ENCODE peak calls at places on chromosome 19, in seven cellular contexts. One of them, this sample, is unnamed.

GRCh38 chr19:39870171-39870971 is 24.2 kb upstream of the FBL start:
- DNase-seq in HCEC 1CT: no peak
- DNase-seq in effector CD4-positive, alpha-beta T cell: no peak
- DNase-seq in astrocyte of the hippocampus: no peak
- DNase-seq in iPS-NIHi11: peak
- DNase-seq in left ventricle myocardium inferior: no peak
- DNase-seq in stimulated activated CD8-positive, alpha-beta memory T cell treated with anti-CD3 and anti-CD28 coated beads, Interleukin-7, amount 100 ng/mL, for 1 hour: no peak
- DNase-seq in this sample: peak

GRCh38 chr19:55258476-55258827 is 365 bp downstream of the PPP6R1 start:
- DNase-seq in astrocyte of the hippocampus: no peak
- DNase-seq in effector CD4-positive, alpha-beta T cell: peak
- DNase-seq in left ventricle myocardium inferior: peak
- DNase-seq in iPS-NIHi11: peak
- DNase-seq in stimulated activated CD8-positive, alpha-beta memory T cell treated with anti-CD3 and anti-CD28 coated beads, Interleukin-7, amount 100 ng/mL, for 1 hour: no peak
- DNase-seq in HCEC 1CT: no peak
- DNase-seq in this sample: no peak

GRCh38 chr19:5941673-5942072 is 27.6 kb downstream of the CAPS start:
- DNase-seq in HCEC 1CT: no peak
- DNase-seq in iPS-NIHi11: no peak
- DNase-seq in astrocyte of the hippocampus: no peak
- DNase-seq in effector CD4-positive, alpha-beta T cell: no peak
- DNase-seq in left ventricle myocardium inferior: no peak
- DNase-seq in stimulated activated CD8-positive, alpha-beta memory T cell treated with anti-CD3 and anti-CD28 coated beads, Interleukin-7, amount 100 ng/mL, for 1 hour: no peak
- DNase-seq in this sample: no peak

GRCh38 chr19:43306097-43306496 is 36.8 kb upstream of the PSG9 start:
- DNase-seq in stimulated activated CD8-positive, alpha-beta memory T cell treated with anti-CD3 and anti-CD28 coated beads, Interleukin-7, amount 100 ng/mL, for 1 hour: no peak
- DNase-seq in left ventricle myocardium inferior: no peak
- DNase-seq in HCEC 1CT: peak
- DNase-seq in effector CD4-positive, alpha-beta T cell: no peak
- DNase-seq in astrocyte of the hippocampus: no peak
- DNase-seq in iPS-NIHi11: no peak
- DNase-seq in this sample: no peak

GRCh38 chr19:48918801-48919247 is 14.7 kb upstream of the DHDH start:
- DNase-seq in left ventricle myocardium inferior: no peak
- DNase-seq in iPS-NIHi11: peak
- DNase-seq in stimulated activated CD8-positive, alpha-beta memory T cell treated with anti-CD3 and anti-CD28 coated beads, Interleukin-7, amount 100 ng/mL, for 1 hour: no peak
- DNase-seq in astrocyte of the hippocampus: peak
- DNase-seq in effector CD4-positive, alpha-beta T cell: no peak
- DNase-seq in HCEC 1CT: no peak
- DNase-seq in this sample: peak

GRCh38 chr19:1027953-1028902 is 1.8 kb downstream of the CNN2 start:
- DNase-seq in HCEC 1CT: peak
- DNase-seq in stimulated activated CD8-positive, alpha-beta memory T cell treated with anti-CD3 and anti-CD28 coated beads, Interleukin-7, amount 100 ng/mL, for 1 hour: no peak
- DNase-seq in astrocyte of the hippocampus: peak
- DNase-seq in iPS-NIHi11: peak
- DNase-seq in left ventricle myocardium inferior: peak
- DNase-seq in effector CD4-positive, alpha-beta T cell: peak
- DNase-seq in this sample: peak

GRCh38 chr19:32735936-32736335 is 16.4 kb downstream of the TDRD12 start:
- DNase-seq in stimulated activated CD8-positive, alpha-beta memory T cell treated with anti-CD3 and anti-CD28 coated beads, Interleukin-7, amount 100 ng/mL, for 1 hour: no peak
- DNase-seq in left ventricle myocardium inferior: no peak
- DNase-seq in astrocyte of the hippocampus: no peak
- DNase-seq in iPS-NIHi11: no peak
- DNase-seq in HCEC 1CT: no peak
- DNase-seq in effector CD4-positive, alpha-beta T cell: no peak
- DNase-seq in this sample: no peak

GRCh38 chr19:3496392-3497273 is 3.8 kb downstream of the DOHH start:
- DNase-seq in left ventricle myocardium inferior: no peak
- DNase-seq in astrocyte of the hippocampus: no peak
- DNase-seq in stimulated activated CD8-positive, alpha-beta memory T cell treated with anti-CD3 and anti-CD28 coated beads, Interleukin-7, amount 100 ng/mL, for 1 hour: no peak
- DNase-seq in HCEC 1CT: no peak
- DNase-seq in iPS-NIHi11: no peak
- DNase-seq in effector CD4-positive, alpha-beta T cell: no peak
- DNase-seq in this sample: no peak

GRCh38 chr19:29714371-29714952 is 599 bp downstream of the C19orf12 start:
- DNase-seq in stimulated activated CD8-positive, alpha-beta memory T cell treated with anti-CD3 and anti-CD28 coated beads, Interleukin-7, amount 100 ng/mL, for 1 hour: no peak
- DNase-seq in left ventricle myocardium inferior: no peak
- DNase-seq in HCEC 1CT: no peak
- DNase-seq in effector CD4-positive, alpha-beta T cell: peak
- DNase-seq in astrocyte of the hippocampus: no peak
- DNase-seq in iPS-NIHi11: no peak
- DNase-seq in this sample: no peak

GRCh38 chr19:39397360-39398296 is 6.5 kb downstream of the MED29 start:
- DNase-seq in HCEC 1CT: peak
- DNase-seq in iPS-NIHi11: peak
- DNase-seq in left ventricle myocardium inferior: peak
- DNase-seq in effector CD4-positive, alpha-beta T cell: peak
- DNase-seq in stimulated activated CD8-positive, alpha-beta memory T cell treated with anti-CD3 and anti-CD28 coated beads, Interleukin-7, amount 100 ng/mL, for 1 hour: peak
- DNase-seq in astrocyte of the hippocampus: peak
- DNase-seq in this sample: peak

GRCh38 chr19:36060430-36060829 is 5.7 kb downstream of the WDR62 start:
- DNase-seq in effector CD4-positive, alpha-beta T cell: no peak
- DNase-seq in stimulated activated CD8-positive, alpha-beta memory T cell treated with anti-CD3 and anti-CD28 coated beads, Interleukin-7, amount 100 ng/mL, for 1 hour: no peak
- DNase-seq in astrocyte of the hippocampus: peak
- DNase-seq in HCEC 1CT: peak
- DNase-seq in left ventricle myocardium inferior: peak
- DNase-seq in iPS-NIHi11: peak
- DNase-seq in this sample: peak

GRCh38 chr19:52099497-52100138 is 4.1 kb upstream of the ZNF841 start:
- DNase-seq in astrocyte of the hippocampus: no peak
- DNase-seq in stimulated activated CD8-positive, alpha-beta memory T cell treated with anti-CD3 and anti-CD28 coated beads, Interleukin-7, amount 100 ng/mL, for 1 hour: no peak
- DNase-seq in iPS-NIHi11: no peak
- DNase-seq in left ventricle myocardium inferior: no peak
- DNase-seq in effector CD4-positive, alpha-beta T cell: no peak
- DNase-seq in HCEC 1CT: peak
- DNase-seq in this sample: no peak

GRCh38 chr19:2186071-2186846 is 22.5 kb downstream of the DOT1L start:
- DNase-seq in effector CD4-positive, alpha-beta T cell: no peak
- DNase-seq in HCEC 1CT: no peak
- DNase-seq in astrocyte of the hippocampus: peak
- DNase-seq in iPS-NIHi11: no peak
- DNase-seq in stimulated activated CD8-positive, alpha-beta memory T cell treated with anti-CD3 and anti-CD28 coated beads, Interleukin-7, amount 100 ng/mL, for 1 hour: no peak
- DNase-seq in left ventricle myocardium inferior: peak
- DNase-seq in this sample: no peak

GRCh38 chr19:33689886-33690285 is 68.1 kb downstream of the CHST8 start:
- DNase-seq in effector CD4-positive, alpha-beta T cell: no peak
- DNase-seq in HCEC 1CT: no peak
- DNase-seq in left ventricle myocardium inferior: no peak
- DNase-seq in stimulated activated CD8-positive, alpha-beta memory T cell treated with anti-CD3 and anti-CD28 coated beads, Interleukin-7, amount 100 ng/mL, for 1 hour: no peak
- DNase-seq in astrocyte of the hippocampus: no peak
- DNase-seq in iPS-NIHi11: no peak
- DNase-seq in this sample: no peak

GRCh38 chr19:47549341-47549768 is 23.6 kb downstream of the ZNF541 start:
- DNase-seq in stimulated activated CD8-positive, alpha-beta memory T cell treated with anti-CD3 and anti-CD28 coated beads, Interleukin-7, amount 100 ng/mL, for 1 hour: no peak
- DNase-seq in effector CD4-positive, alpha-beta T cell: no peak
- DNase-seq in astrocyte of the hippocampus: no peak
- DNase-seq in left ventricle myocardium inferior: no peak
- DNase-seq in iPS-NIHi11: no peak
- DNase-seq in HCEC 1CT: no peak
- DNase-seq in this sample: no peak

GRCh38 chr19:40672038-40672437 is 18.4 kb downstream of the NUMBL start:
- DNase-seq in iPS-NIHi11: no peak
- DNase-seq in stimulated activated CD8-positive, alpha-beta memory T cell treated with anti-CD3 and anti-CD28 coated beads, Interleukin-7, amount 100 ng/mL, for 1 hour: no peak
- DNase-seq in left ventricle myocardium inferior: no peak
- DNase-seq in HCEC 1CT: no peak
- DNase-seq in effector CD4-positive, alpha-beta T cell: no peak
- DNase-seq in astrocyte of the hippocampus: no peak
- DNase-seq in this sample: no peak

GRCh38 chr19:43471091-43471490 is 5.7 kb upstream of the LYPD3 start:
- DNase-seq in left ventricle myocardium inferior: no peak
- DNase-seq in HCEC 1CT: no peak
- DNase-seq in astrocyte of the hippocampus: no peak
- DNase-seq in iPS-NIHi11: no peak
- DNase-seq in effector CD4-positive, alpha-beta T cell: no peak
- DNase-seq in stimulated activated CD8-positive, alpha-beta memory T cell treated with anti-CD3 and anti-CD28 coated beads, Interleukin-7, amount 100 ng/mL, for 1 hour: no peak
- DNase-seq in this sample: no peak

GRCh38 chr19:46481187-46481586 is 9.8 kb upstream of the PNMA8A start:
- DNase-seq in astrocyte of the hippocampus: no peak
- DNase-seq in effector CD4-positive, alpha-beta T cell: no peak
- DNase-seq in iPS-NIHi11: no peak
- DNase-seq in HCEC 1CT: no peak
- DNase-seq in stimulated activated CD8-positive, alpha-beta memory T cell treated with anti-CD3 and anti-CD28 coated beads, Interleukin-7, amount 100 ng/mL, for 1 hour: no peak
- DNase-seq in left ventricle myocardium inferior: no peak
- DNase-seq in this sample: no peak

GRCh38 chr19:19257836-19258588 is 15.1 kb downstream of the TM6SF2 start:
- DNase-seq in effector CD4-positive, alpha-beta T cell: no peak
- DNase-seq in iPS-NIHi11: no peak
- DNase-seq in HCEC 1CT: no peak
- DNase-seq in stimulated activated CD8-positive, alpha-beta memory T cell treated with anti-CD3 and anti-CD28 coated beads, Interleukin-7, amount 100 ng/mL, for 1 hour: no peak
- DNase-seq in left ventricle myocardium inferior: no peak
- DNase-seq in astrocyte of the hippocampus: no peak
- DNase-seq in this sample: no peak

GRCh38 chr19:35117017-35117570 is 1.5 kb downstream of the FXYD3 start:
- DNase-seq in iPS-NIHi11: no peak
- DNase-seq in stimulated activated CD8-positive, alpha-beta memory T cell treated with anti-CD3 and anti-CD28 coated beads, Interleukin-7, amount 100 ng/mL, for 1 hour: no peak
- DNase-seq in HCEC 1CT: no peak
- DNase-seq in astrocyte of the hippocampus: no peak
- DNase-seq in effector CD4-positive, alpha-beta T cell: no peak
- DNase-seq in left ventricle myocardium inferior: no peak
- DNase-seq in this sample: no peak

GRCh38 chr19:47239610-47240296 is 8.8 kb upstream of the BBC3 start:
- DNase-seq in iPS-NIHi11: peak
- DNase-seq in HCEC 1CT: no peak
- DNase-seq in stimulated activated CD8-positive, alpha-beta memory T cell treated with anti-CD3 and anti-CD28 coated beads, Interleukin-7, amount 100 ng/mL, for 1 hour: no peak
- DNase-seq in left ventricle myocardium inferior: peak
- DNase-seq in astrocyte of the hippocampus: peak
- DNase-seq in effector CD4-positive, alpha-beta T cell: peak
- DNase-seq in this sample: peak

GRCh38 chr19:11853358-11853757 is 4.8 kb downstream of the ZNF439 start:
- DNase-seq in stimulated activated CD8-positive, alpha-beta memory T cell treated with anti-CD3 and anti-CD28 coated beads, Interleukin-7, amount 100 ng/mL, for 1 hour: no peak
- DNase-seq in astrocyte of the hippocampus: no peak
- DNase-seq in effector CD4-positive, alpha-beta T cell: no peak
- DNase-seq in iPS-NIHi11: no peak
- DNase-seq in left ventricle myocardium inferior: no peak
- DNase-seq in HCEC 1CT: no peak
- DNase-seq in this sample: no peak

GRCh38 chr19:658916-659839 is 3.8 kb downstream of the RNF126 start:
- DNase-seq in effector CD4-positive, alpha-beta T cell: peak
- DNase-seq in stimulated activated CD8-positive, alpha-beta memory T cell treated with anti-CD3 and anti-CD28 coated beads, Interleukin-7, amount 100 ng/mL, for 1 hour: no peak
- DNase-seq in iPS-NIHi11: no peak
- DNase-seq in astrocyte of the hippocampus: peak
- DNase-seq in HCEC 1CT: no peak
- DNase-seq in left ventricle myocardium inferior: peak
- DNase-seq in this sample: no peak

GRCh38 chr19:41230067-41230857 is 11.2 kb downstream of the AXL start:
- DNase-seq in iPS-NIHi11: no peak
- DNase-seq in effector CD4-positive, alpha-beta T cell: no peak
- DNase-seq in left ventricle myocardium inferior: no peak
- DNase-seq in HCEC 1CT: no peak
- DNase-seq in stimulated activated CD8-positive, alpha-beta memory T cell treated with anti-CD3 and anti-CD28 coated beads, Interleukin-7, amount 100 ng/mL, for 1 hour: no peak
- DNase-seq in astrocyte of the hippocampus: no peak
- DNase-seq in this sample: no peak

GRCh38 chr19:33386361-33386858 is 12.9 kb downstream of the CEBPG start:
- DNase-seq in iPS-NIHi11: no peak
- DNase-seq in left ventricle myocardium inferior: peak
- DNase-seq in astrocyte of the hippocampus: no peak
- DNase-seq in effector CD4-positive, alpha-beta T cell: no peak
- DNase-seq in stimulated activated CD8-positive, alpha-beta memory T cell treated with anti-CD3 and anti-CD28 coated beads, Interleukin-7, amount 100 ng/mL, for 1 hour: no peak
- DNase-seq in HCEC 1CT: no peak
- DNase-seq in this sample: no peak

GRCh38 chr19:55486971-55487883 is 1.0 kb upstream of the SSC5D start:
- DNase-seq in left ventricle myocardium inferior: peak
- DNase-seq in effector CD4-positive, alpha-beta T cell: no peak
- DNase-seq in iPS-NIHi11: peak
- DNase-seq in stimulated activated CD8-positive, alpha-beta memory T cell treated with anti-CD3 and anti-CD28 coated beads, Interleukin-7, amount 100 ng/mL, for 1 hour: no peak
- DNase-seq in HCEC 1CT: peak
- DNase-seq in astrocyte of the hippocampus: peak
- DNase-seq in this sample: no peak

GRCh38 chr19:48540110-48540509 is 11.9 kb upstream of the SULT2B1 start:
- DNase-seq in left ventricle myocardium inferior: no peak
- DNase-seq in astrocyte of the hippocampus: no peak
- DNase-seq in stimulated activated CD8-positive, alpha-beta memory T cell treated with anti-CD3 and anti-CD28 coated beads, Interleukin-7, amount 100 ng/mL, for 1 hour: no peak
- DNase-seq in HCEC 1CT: no peak
- DNase-seq in effector CD4-positive, alpha-beta T cell: no peak
- DNase-seq in iPS-NIHi11: no peak
- DNase-seq in this sample: no peak

GRCh38 chr19:58196911-58197616 is 14.2 kb downstream of the ZNF274 start:
- DNase-seq in stimulated activated CD8-positive, alpha-beta memory T cell treated with anti-CD3 and anti-CD28 coated beads, Interleukin-7, amount 100 ng/mL, for 1 hour: no peak
- DNase-seq in effector CD4-positive, alpha-beta T cell: no peak
- DNase-seq in iPS-NIHi11: no peak
- DNase-seq in astrocyte of the hippocampus: peak
- DNase-seq in HCEC 1CT: peak
- DNase-seq in left ventricle myocardium inferior: no peak
- DNase-seq in this sample: no peak

GRCh38 chr19:13748169-13748884 is 16.0 kb upstream of the MRI1 start:
- DNase-seq in left ventricle myocardium inferior: no peak
- DNase-seq in effector CD4-positive, alpha-beta T cell: no peak
- DNase-seq in iPS-NIHi11: no peak
- DNase-seq in stimulated activated CD8-positive, alpha-beta memory T cell treated with anti-CD3 and anti-CD28 coated beads, Interleukin-7, amount 100 ng/mL, for 1 hour: no peak
- DNase-seq in astrocyte of the hippocampus: peak
- DNase-seq in HCEC 1CT: peak
- DNase-seq in this sample: no peak